ENCODE peak calls at places on chromosomes 16 and 17, in four cellular contexts. One of them, this sample, is unnamed.

GRCh38 chr16:15843635-15844279 is 13.1 kb downstream of the MYH11 start:
- DNase-seq in fibroblast of lung: no peak
- DNase-seq in A549: no peak
- DNase-seq in CD4-positive, CD25-positive, alpha-beta regulatory T cell: no peak
- DNase-seq in this sample: no peak

GRCh38 chr17:31095239-31096105 is 695 bp downstream of the NF1 start:
- DNase-seq in A549: peak; percentile 77
- DNase-seq in CD4-positive, CD25-positive, alpha-beta regulatory T cell: peak; percentile 31
- DNase-seq in fibroblast of lung: peak; percentile 37
- DNase-seq in this sample: peak; percentile 70

GRCh38 chr17:39761861-39762496 is 24.2 kb downstream of the GRB7 start:
- DNase-seq in A549: no peak
- DNase-seq in CD4-positive, CD25-positive, alpha-beta regulatory T cell: no peak
- DNase-seq in fibroblast of lung: no peak
- DNase-seq in this sample: no peak

GRCh38 chr16:50304467-50305440 is 38.4 kb downstream of the ADCY7 start:
- DNase-seq in CD4-positive, CD25-positive, alpha-beta regulatory T cell: no peak
- DNase-seq in fibroblast of lung: no peak
- DNase-seq in A549: no peak
- DNase-seq in this sample: no peak

GRCh38 chr17:81685108-81685507 is 1.3 kb downstream of the HGS start:
- DNase-seq in A549: no peak
- DNase-seq in CD4-positive, CD25-positive, alpha-beta regulatory T cell: no peak
- DNase-seq in fibroblast of lung: peak; percentile 28
- DNase-seq in this sample: peak; percentile 52

GRCh38 chr16:5838071-5838470 is 740.5 kb upstream of the EEF2KMT start:
- DNase-seq in CD4-positive, CD25-positive, alpha-beta regulatory T cell: no peak
- DNase-seq in fibroblast of lung: no peak
- DNase-seq in A549: no peak
- DNase-seq in this sample: no peak

GRCh38 chr16:70738083-70738977 is 52.5 kb upstream of the MTSS2 start:
- DNase-seq in CD4-positive, CD25-positive, alpha-beta regulatory T cell: no peak
- DNase-seq in A549: peak; percentile 69
- DNase-seq in fibroblast of lung: peak; percentile 96
- DNase-seq in this sample: peak; percentile 75

GRCh38 chr17:82287849-82288601 is 14.5 kb upstream of the CSNK1D start:
- DNase-seq in CD4-positive, CD25-positive, alpha-beta regulatory T cell: no peak
- DNase-seq in fibroblast of lung: peak; percentile 98
- DNase-seq in A549: peak; percentile 99
- DNase-seq in this sample: peak; percentile 96

GRCh38 chr16:8572919-8573724 is 17.2 kb downstream of the TMEM114 start:
- DNase-seq in CD4-positive, CD25-positive, alpha-beta regulatory T cell: no peak
- DNase-seq in fibroblast of lung: peak; percentile 51
- DNase-seq in A549: peak; percentile 53
- DNase-seq in this sample: no peak

GRCh38 chr17:36703860-36704266 is 102.5 kb downstream of the MRM1 start:
- DNase-seq in CD4-positive, CD25-positive, alpha-beta regulatory T cell: peak; percentile 40
- DNase-seq in fibroblast of lung: peak; percentile 22
- DNase-seq in A549: peak; percentile 22
- DNase-seq in this sample: peak; percentile 51

DNA sequence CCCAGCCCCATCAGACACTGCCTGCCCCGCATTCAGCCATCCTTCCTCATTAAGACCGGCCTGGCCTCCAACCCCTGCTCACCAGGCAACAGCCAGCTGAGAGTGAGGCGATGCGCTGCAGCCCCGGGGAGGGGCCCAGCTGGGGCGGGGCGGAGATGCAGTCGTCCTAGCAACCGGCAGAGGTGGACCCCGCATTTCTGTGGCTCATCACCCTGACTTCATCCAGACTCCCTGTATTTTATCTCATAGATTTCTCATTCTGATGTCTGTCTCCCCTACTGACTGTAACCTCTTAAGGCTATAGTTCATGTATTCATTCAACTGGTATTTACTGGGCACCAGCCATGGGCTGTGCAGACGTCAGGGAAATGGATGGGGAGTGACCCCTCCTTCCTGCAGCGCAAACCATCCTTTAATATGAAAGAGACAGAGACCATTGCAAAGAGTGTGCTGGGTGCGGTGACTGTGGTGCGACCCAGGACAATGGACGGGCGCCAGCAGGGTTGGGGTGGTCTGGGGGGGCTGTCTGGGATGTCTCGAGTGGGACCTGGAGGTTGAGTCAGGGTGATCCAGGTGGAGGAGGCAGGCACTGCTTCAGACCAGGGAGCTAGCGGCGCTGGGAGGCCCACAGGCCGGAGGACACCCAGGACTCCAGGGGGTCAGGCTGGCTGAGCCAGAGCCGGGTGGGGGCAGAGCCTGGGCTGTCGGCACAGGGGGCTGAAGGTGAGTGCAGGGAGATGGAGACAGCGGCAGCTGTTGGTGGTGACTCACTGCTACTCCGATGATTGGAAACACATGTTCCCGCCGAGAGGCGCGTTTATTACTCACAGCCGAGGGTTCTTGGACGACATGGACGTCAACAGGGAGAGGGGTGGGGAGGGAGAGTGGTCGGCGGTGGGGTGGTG is 10.5 kb upstream of the TIMP2 start:
- DNase-seq in fibroblast of lung: peak; percentile 99
- DNase-seq in A549: peak; percentile 82
- DNase-seq in CD4-positive, CD25-positive, alpha-beta regulatory T cell: no peak
- DNase-seq in this sample: peak; percentile 95
- H3K4me1 ChIP-seq in fibroblast of lung: peaks cover 32% of the 10 kb centered on the region
- H3K4me1 ChIP-seq in A549: peaks cover 51% of the 10 kb centered on the region
- H3K4me1 ChIP-seq in CD4-positive, CD25-positive, alpha-beta regulatory T cell: peaks cover 9% of the 10 kb centered on the region
- H3K4me1 ChIP-seq in this sample: peaks cover 70% of the 10 kb centered on the region

GRCh38 chr17:17826942-17827785 is 9.6 kb downstream of the SREBF1 start:
- DNase-seq in A549: no peak
- DNase-seq in fibroblast of lung: no peak
- DNase-seq in CD4-positive, CD25-positive, alpha-beta regulatory T cell: no peak
- DNase-seq in this sample: no peak
- H3K4me1 ChIP-seq in A549: peaks cover 94% of the 10 kb centered on the region
- H3K4me1 ChIP-seq in fibroblast of lung: peaks cover 30% of the 10 kb centered on the region
- H3K4me1 ChIP-seq in CD4-positive, CD25-positive, alpha-beta regulatory T cell: peaks cover 43% of the 10 kb centered on the region
- H3K4me1 ChIP-seq in this sample: peaks cover 30% of the 10 kb centered on the region

GRCh38 chr17:57444632-57445031 is 188.3 kb downstream of the MSI2 start:
- DNase-seq in fibroblast of lung: no peak
- DNase-seq in A549: no peak
- DNase-seq in CD4-positive, CD25-positive, alpha-beta regulatory T cell: no peak
- DNase-seq in this sample: no peak
- H3K4me1 ChIP-seq in fibroblast of lung: no peaks in the 10 kb centered on the region
- H3K4me1 ChIP-seq in A549: peaks cover 68% of the 10 kb centered on the region
- H3K4me1 ChIP-seq in CD4-positive, CD25-positive, alpha-beta regulatory T cell: peaks cover 55% of the 10 kb centered on the region
- H3K4me1 ChIP-seq in this sample: peaks cover 56% of the 10 kb centered on the region

DNA sequence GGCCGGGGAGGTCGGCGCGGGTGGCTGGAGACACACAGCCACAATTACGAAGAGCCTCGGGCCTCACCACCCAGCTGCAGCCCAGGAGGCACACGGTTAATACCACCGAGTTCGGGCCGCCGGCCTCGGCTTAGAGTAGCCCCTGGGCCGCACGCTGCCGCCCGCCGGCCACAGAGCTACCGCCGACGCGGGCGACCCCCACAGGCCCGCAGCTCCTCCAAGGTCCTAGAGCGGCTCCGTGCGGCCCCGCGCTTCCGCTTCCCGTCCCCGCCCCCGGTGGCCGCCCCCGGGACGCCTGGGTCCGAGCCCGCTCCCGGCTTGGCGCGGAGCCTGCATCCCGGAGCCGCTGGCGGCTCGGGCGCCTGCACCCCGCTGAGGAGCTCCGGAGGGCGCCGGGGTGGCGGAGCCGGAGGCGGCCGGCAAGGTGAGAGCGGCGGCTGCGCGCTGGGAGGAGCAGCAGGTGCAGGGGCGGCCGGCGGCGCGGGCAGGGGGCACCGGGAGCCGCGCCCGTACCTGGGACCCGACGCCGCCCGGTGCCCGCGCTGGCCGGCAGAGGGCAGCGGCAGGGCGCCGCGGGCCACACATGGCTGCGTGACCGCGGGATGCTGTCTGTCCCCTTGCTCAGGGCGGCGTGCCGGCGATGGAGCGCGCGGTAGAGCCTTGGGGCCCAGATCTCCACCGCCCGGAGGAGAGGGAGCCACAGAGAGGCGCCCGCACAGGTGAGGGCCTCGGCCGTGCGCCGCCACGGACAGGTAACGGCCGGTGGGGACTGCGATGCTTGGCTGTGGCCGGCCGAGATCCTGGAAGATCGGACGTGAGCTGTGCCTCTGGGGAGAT is at the start of gene ZNF48:
- DNase-seq in CD4-positive, CD25-positive, alpha-beta regulatory T cell: peak; percentile 51
- DNase-seq in A549: peak; percentile 88
- DNase-seq in fibroblast of lung: peak; percentile 90
- DNase-seq in this sample: peak; percentile 69
- H3K4me1 ChIP-seq in CD4-positive, CD25-positive, alpha-beta regulatory T cell: peaks cover 29% of the 10 kb centered on the region
- H3K4me1 ChIP-seq in A549: peaks cover 12% of the 10 kb centered on the region
- H3K4me1 ChIP-seq in fibroblast of lung: peaks cover 14% of the 10 kb centered on the region
- H3K4me1 ChIP-seq in this sample: peaks cover 27% of the 10 kb centered on the region

GRCh38 chr16:20866792-20867191 is 33.4 kb downstream of the DCUN1D3 start:
- DNase-seq in fibroblast of lung: peak; percentile 42
- DNase-seq in CD4-positive, CD25-positive, alpha-beta regulatory T cell: no peak
- DNase-seq in A549: no peak
- DNase-seq in this sample: no peak

GRCh38 chr16:20866161-20866772 is 33.9 kb downstream of the DCUN1D3 start:
- DNase-seq in CD4-positive, CD25-positive, alpha-beta regulatory T cell: no peak
- DNase-seq in A549: peak; percentile 80
- DNase-seq in fibroblast of lung: peak; percentile 81
- DNase-seq in this sample: peak; percentile 81

GRCh38 chr16:20868890-20869289 is 31.3 kb downstream of the DCUN1D3 start:
- DNase-seq in A549: peak; percentile 45
- DNase-seq in CD4-positive, CD25-positive, alpha-beta regulatory T cell: no peak
- DNase-seq in fibroblast of lung: peak; percentile 82
- DNase-seq in this sample: peak; percentile 20

GRCh38 chr16:20865420-20866126 is 34.6 kb downstream of the DCUN1D3 start:
- DNase-seq in fibroblast of lung: peak; percentile 65
- DNase-seq in CD4-positive, CD25-positive, alpha-beta regulatory T cell: no peak
- DNase-seq in A549: peak; percentile 35
- DNase-seq in this sample: no peak

DNA sequence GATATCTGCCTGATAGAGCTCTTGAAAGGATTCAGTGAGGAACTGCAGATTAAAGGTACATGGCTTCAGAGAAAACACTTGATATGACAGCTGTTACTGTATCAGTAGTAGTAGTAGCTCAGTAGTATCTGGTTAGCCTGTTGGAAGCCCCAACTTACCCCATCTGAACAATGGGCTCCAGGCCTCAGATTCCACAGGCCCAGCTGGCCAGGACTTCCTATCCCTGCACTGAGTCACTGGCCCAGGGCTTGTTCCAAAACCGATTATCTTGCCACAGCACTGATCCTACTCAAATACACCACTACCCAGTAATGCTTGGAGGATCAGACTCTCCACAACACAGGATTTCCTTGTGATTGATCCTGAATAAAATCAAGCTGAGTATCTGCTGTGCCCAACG is 32.6 kb downstream of the DCUN1D3 start:
- DNase-seq in CD4-positive, CD25-positive, alpha-beta regulatory T cell: no peak
- DNase-seq in fibroblast of lung: no peak
- DNase-seq in A549: no peak
- DNase-seq in this sample: no peak
- H3K4me1 ChIP-seq in CD4-positive, CD25-positive, alpha-beta regulatory T cell: no peaks in the 10 kb centered on the region
- H3K4me1 ChIP-seq in fibroblast of lung: peaks cover 30% of the 10 kb centered on the region
- H3K4me1 ChIP-seq in A549: peaks cover 58% of the 10 kb centered on the region
- H3K4me1 ChIP-seq in this sample: peaks cover 27% of the 10 kb centered on the region

GRCh38 chr17:7312432-7313027 is 2.6 kb downstream of the GPS2 start:
- DNase-seq in CD4-positive, CD25-positive, alpha-beta regulatory T cell: no peak
- DNase-seq in A549: no peak
- DNase-seq in fibroblast of lung: no peak
- DNase-seq in this sample: no peak
- H3K4me1 ChIP-seq in CD4-positive, CD25-positive, alpha-beta regulatory T cell: peaks cover 67% of the 10 kb centered on the region
- H3K4me1 ChIP-seq in A549: peaks cover 57% of the 10 kb centered on the region
- H3K4me1 ChIP-seq in fibroblast of lung: peaks cover 8% of the 10 kb centered on the region
- H3K4me1 ChIP-seq in this sample: peaks cover 38% of the 10 kb centered on the region

DNA sequence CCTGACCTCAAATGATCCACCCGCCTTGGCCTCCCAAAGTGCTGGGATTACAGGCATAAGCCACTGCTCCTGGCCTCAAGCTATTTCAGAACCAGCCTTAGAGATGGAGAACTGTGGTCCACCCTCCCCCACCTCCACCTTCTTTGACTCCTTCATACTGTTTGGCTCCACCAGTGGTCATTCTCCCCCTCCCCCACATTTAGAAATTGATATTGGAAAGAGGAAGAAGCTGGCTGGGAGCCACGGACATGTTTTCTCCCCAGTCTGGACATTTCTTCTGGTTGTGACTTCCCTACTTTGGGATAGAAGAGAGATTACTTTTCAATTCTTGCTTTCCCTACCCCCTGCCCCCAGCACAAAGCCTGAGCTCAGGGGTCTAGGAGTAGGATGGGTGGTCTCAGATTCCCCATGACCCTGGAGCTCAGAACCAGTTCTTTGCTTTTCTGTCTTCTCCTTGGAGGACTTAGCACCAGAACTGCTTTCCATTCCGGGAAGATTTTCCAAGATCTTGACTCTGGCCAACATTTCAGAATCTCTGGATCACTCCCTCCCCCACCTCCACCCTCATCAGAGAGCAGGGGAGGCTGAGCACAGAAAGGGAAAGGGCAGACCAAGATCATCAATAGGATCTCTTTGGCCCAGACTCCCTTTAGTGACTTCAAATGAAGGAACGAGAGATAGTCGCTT is 16.3 kb downstream of the CAVIN1 start:
- DNase-seq in fibroblast of lung: no peak
- DNase-seq in CD4-positive, CD25-positive, alpha-beta regulatory T cell: no peak
- DNase-seq in A549: no peak
- DNase-seq in this sample: no peak
- H3K4me1 ChIP-seq in fibroblast of lung: peaks cover 52% of the 10 kb centered on the region
- H3K4me1 ChIP-seq in CD4-positive, CD25-positive, alpha-beta regulatory T cell: peaks cover 4% of the 10 kb centered on the region
- H3K4me1 ChIP-seq in A549: peaks cover 80% of the 10 kb centered on the region
- H3K4me1 ChIP-seq in this sample: peaks cover 32% of the 10 kb centered on the region

GRCh38 chr16:86834451-86835035 is 256.2 kb downstream of the FOXL1 start:
- DNase-seq in fibroblast of lung: peak; percentile 67
- DNase-seq in A549: peak; percentile 19
- DNase-seq in CD4-positive, CD25-positive, alpha-beta regulatory T cell: no peak
- DNase-seq in this sample: peak; percentile 88
- H3K4me1 ChIP-seq in fibroblast of lung: peaks cover 3% of the 10 kb centered on the region
- H3K4me1 ChIP-seq in A549: no peaks in the 10 kb centered on the region
- H3K4me1 ChIP-seq in CD4-positive, CD25-positive, alpha-beta regulatory T cell: no peaks in the 10 kb centered on the region
- H3K4me1 ChIP-seq in this sample: peaks cover 31% of the 10 kb centered on the region

GRCh38 chr16:88886311-88886914 is 20.0 kb upstream of the PABPN1L start:
- DNase-seq in CD4-positive, CD25-positive, alpha-beta regulatory T cell: no peak
- DNase-seq in fibroblast of lung: peak; percentile 26
- DNase-seq in A549: no peak
- DNase-seq in this sample: no peak

GRCh38 chr16:88883946-88884345 is 17.5 kb upstream of the PABPN1L start:
- DNase-seq in A549: no peak
- DNase-seq in CD4-positive, CD25-positive, alpha-beta regulatory T cell: no peak
- DNase-seq in fibroblast of lung: no peak
- DNase-seq in this sample: no peak

GRCh38 chr16:88886915-88887521 is 20.6 kb upstream of the PABPN1L start:
- DNase-seq in A549: no peak
- DNase-seq in fibroblast of lung: peak; percentile 96
- DNase-seq in CD4-positive, CD25-positive, alpha-beta regulatory T cell: no peak
- DNase-seq in this sample: no peak

GRCh38 chr16:88884569-88885271 is 18.3 kb upstream of the PABPN1L start:
- DNase-seq in fibroblast of lung: no peak
- DNase-seq in CD4-positive, CD25-positive, alpha-beta regulatory T cell: no peak
- DNase-seq in A549: no peak
- DNase-seq in this sample: no peak

GRCh38 chr16:88885693-88886253 is 19.3 kb upstream of the PABPN1L start:
- DNase-seq in fibroblast of lung: no peak
- DNase-seq in CD4-positive, CD25-positive, alpha-beta regulatory T cell: no peak
- DNase-seq in A549: no peak
- DNase-seq in this sample: no peak
- H3K4me1 ChIP-seq in fibroblast of lung: peaks cover 17% of the 10 kb centered on the region
- H3K4me1 ChIP-seq in CD4-positive, CD25-positive, alpha-beta regulatory T cell: no peaks in the 10 kb centered on the region
- H3K4me1 ChIP-seq in A549: peaks cover 10% of the 10 kb centered on the region
- H3K4me1 ChIP-seq in this sample: no peaks in the 10 kb centered on the region

GRCh38 chr17:50207318-50207717 is 5.9 kb upstream of the COL1A1 start:
- DNase-seq in A549: no peak
- DNase-seq in fibroblast of lung: no peak
- DNase-seq in CD4-positive, CD25-positive, alpha-beta regulatory T cell: no peak
- DNase-seq in this sample: no peak
- H3K4me1 ChIP-seq in A549: peaks cover 27% of the 10 kb centered on the region
- H3K4me1 ChIP-seq in fibroblast of lung: peaks cover 68% of the 10 kb centered on the region
- H3K4me1 ChIP-seq in CD4-positive, CD25-positive, alpha-beta regulatory T cell: no peaks in the 10 kb centered on the region
- H3K4me1 ChIP-seq in this sample: peaks cover 77% of the 10 kb centered on the region